ENCODE peak calls at places on chromosomes 7 and 10, in nine cellular contexts. One of them, this sample, is unnamed.
A peak's percentile ranks its signal among the peaks of the same experiment; 100 is the strongest.

GRCh38 chr10:121316432-121316831 is 281.8 kb downstream of the FGFR2 start:
- DNase-seq in OCI-LY7: no peak
- DNase-seq in GM23248: no peak
- DNase-seq in PC-3: no peak
- DNase-seq in GM23338: no peak
- DNase-seq in HCT116: no peak
- DNase-seq in SK-N-SH: no peak
- DNase-seq in hepatocyte: no peak
- DNase-seq in neural progenitor cell: no peak
- DNase-seq in this sample: no peak

GRCh38 chr7:129828989-129829676 is 123.6 kb downstream of the UBE2H start:
- DNase-seq in OCI-LY7: no peak
- DNase-seq in GM23248: peak; percentile 41
- DNase-seq in PC-3: peak; percentile 24
- DNase-seq in GM23338: peak; percentile 79
- DNase-seq in HCT116: no peak
- DNase-seq in SK-N-SH: no peak
- DNase-seq in hepatocyte: no peak
- DNase-seq in neural progenitor cell: peak; percentile 44
- DNase-seq in this sample: no peak

GRCh38 chr7:90709501-90710465 is 113.7 kb downstream of the CDK14 start:
- DNase-seq in OCI-LY7: peak; percentile 89
- DNase-seq in GM23248: peak; percentile 70
- DNase-seq in PC-3: peak; percentile 28
- DNase-seq in GM23338: no peak
- DNase-seq in HCT116: no peak
- DNase-seq in SK-N-SH: no peak
- DNase-seq in hepatocyte: peak; percentile 20
- DNase-seq in neural progenitor cell: no peak
- DNase-seq in this sample: peak; percentile 76

GRCh38 chr7:2687881-2688318 is at the start of gene AMZ1:
- DNase-seq in OCI-LY7: no peak
- DNase-seq in GM23248: peak; percentile 67
- DNase-seq in PC-3: no peak
- DNase-seq in GM23338: no peak
- DNase-seq in HCT116: no peak
- DNase-seq in SK-N-SH: peak; percentile 80
- DNase-seq in hepatocyte: no peak
- DNase-seq in neural progenitor cell: peak; percentile 49
- DNase-seq in this sample: no peak

GRCh38 chr10:49700997-49701396 is 21.5 kb downstream of the C10orf53 start:
- DNase-seq in OCI-LY7: no peak
- DNase-seq in GM23248: no peak
- DNase-seq in PC-3: peak; percentile 72
- DNase-seq in GM23338: peak; percentile 80
- DNase-seq in HCT116: peak; percentile 7
- DNase-seq in SK-N-SH: no peak
- DNase-seq in hepatocyte: no peak
- DNase-seq in neural progenitor cell: peak; percentile 55
- DNase-seq in this sample: no peak

GRCh38 chr10:89666138-89666537 is 21.1 kb upstream of the PANK1 start:
- DNase-seq in OCI-LY7: no peak
- DNase-seq in GM23248: no peak
- DNase-seq in PC-3: no peak
- DNase-seq in GM23338: no peak
- DNase-seq in HCT116: no peak
- DNase-seq in SK-N-SH: no peak
- DNase-seq in hepatocyte: no peak
- DNase-seq in neural progenitor cell: no peak
- DNase-seq in this sample: no peak

GRCh38 chr10:73506074-73506473 is 10.2 kb upstream of the PPP3CB start:
- DNase-seq in OCI-LY7: no peak
- DNase-seq in GM23248: no peak
- DNase-seq in PC-3: no peak
- DNase-seq in GM23338: peak; percentile 60
- DNase-seq in HCT116: no peak
- DNase-seq in SK-N-SH: no peak
- DNase-seq in hepatocyte: no peak
- DNase-seq in neural progenitor cell: no peak
- DNase-seq in this sample: no peak

GRCh38 chr7:30974605-30975256 is 11.0 kb downstream of the GHRHR start:
- DNase-seq in OCI-LY7: peak; percentile 79
- DNase-seq in GM23248: peak; percentile 56
- DNase-seq in PC-3: peak; percentile 69
- DNase-seq in GM23338: peak; percentile 88
- DNase-seq in HCT116: peak; percentile 46
- DNase-seq in SK-N-SH: peak; percentile 76
- DNase-seq in hepatocyte: peak; percentile 87
- DNase-seq in neural progenitor cell: peak; percentile 82
- DNase-seq in this sample: peak; percentile 92

GRCh38 chr7:125670926-125671572 is 741.4 kb upstream of the POT1 start:
- DNase-seq in OCI-LY7: peak; percentile 1
- DNase-seq in GM23248: peak; percentile 21
- DNase-seq in PC-3: peak; percentile 37
- DNase-seq in GM23338: peak; percentile 66
- DNase-seq in HCT116: peak; percentile 22
- DNase-seq in SK-N-SH: peak; percentile 24
- DNase-seq in hepatocyte: peak; percentile 34
- DNase-seq in neural progenitor cell: peak; percentile 50
- DNase-seq in this sample: peak; percentile 26

GRCh38 chr10:71473671-71474599 is 77.2 kb downstream of the CDH23 start:
- DNase-seq in OCI-LY7: no peak
- DNase-seq in GM23248: no peak
- DNase-seq in PC-3: no peak
- DNase-seq in GM23338: peak; percentile 64
- DNase-seq in HCT116: no peak
- DNase-seq in SK-N-SH: no peak
- DNase-seq in hepatocyte: no peak
- DNase-seq in neural progenitor cell: no peak
- DNase-seq in this sample: no peak

GRCh38 chr7:875476-876076 is 778 bp upstream of the GET4 start:
- DNase-seq in OCI-LY7: no peak
- DNase-seq in GM23248: no peak
- DNase-seq in PC-3: no peak
- DNase-seq in GM23338: no peak
- DNase-seq in HCT116: no peak
- DNase-seq in SK-N-SH: no peak
- DNase-seq in hepatocyte: no peak
- DNase-seq in neural progenitor cell: no peak
- DNase-seq in this sample: no peak

GRCh38 chr7:107614425-107614824 is 34.4 kb downstream of the BCAP29 start:
- DNase-seq in OCI-LY7: no peak
- DNase-seq in GM23248: peak; percentile 87
- DNase-seq in PC-3: peak; percentile 83
- DNase-seq in GM23338: no peak
- DNase-seq in HCT116: no peak
- DNase-seq in SK-N-SH: no peak
- DNase-seq in hepatocyte: no peak
- DNase-seq in neural progenitor cell: no peak
- DNase-seq in this sample: no peak

GRCh38 chr7:107610353-107610752 is 30.3 kb downstream of the BCAP29 start:
- DNase-seq in OCI-LY7: no peak
- DNase-seq in GM23248: no peak
- DNase-seq in PC-3: no peak
- DNase-seq in GM23338: no peak
- DNase-seq in HCT116: no peak
- DNase-seq in SK-N-SH: peak; percentile 45
- DNase-seq in hepatocyte: no peak
- DNase-seq in neural progenitor cell: no peak
- DNase-seq in this sample: no peak

GRCh38 chr7:107613439-107613838 is 33.4 kb downstream of the BCAP29 start:
- DNase-seq in OCI-LY7: no peak
- DNase-seq in GM23248: no peak
- DNase-seq in PC-3: no peak
- DNase-seq in GM23338: no peak
- DNase-seq in HCT116: no peak
- DNase-seq in SK-N-SH: no peak
- DNase-seq in hepatocyte: no peak
- DNase-seq in neural progenitor cell: no peak
- DNase-seq in this sample: no peak

GRCh38 chr7:107613948-107614347 is 33.9 kb downstream of the BCAP29 start:
- DNase-seq in OCI-LY7: no peak
- DNase-seq in GM23248: peak; percentile 55
- DNase-seq in PC-3: peak; percentile 28
- DNase-seq in GM23338: no peak
- DNase-seq in HCT116: no peak
- DNase-seq in SK-N-SH: no peak
- DNase-seq in hepatocyte: no peak
- DNase-seq in neural progenitor cell: no peak
- DNase-seq in this sample: no peak

GRCh38 chr7:107615910-107616680 is 36.0 kb downstream of the BCAP29 start:
- DNase-seq in OCI-LY7: no peak
- DNase-seq in GM23248: peak; percentile 29
- DNase-seq in PC-3: peak; percentile 59
- DNase-seq in GM23338: no peak
- DNase-seq in HCT116: no peak
- DNase-seq in SK-N-SH: no peak
- DNase-seq in hepatocyte: no peak
- DNase-seq in neural progenitor cell: no peak
- DNase-seq in this sample: no peak
- H3K36me3 ChIP-seq in OCI-LY7: peaks cover 5% of the 10 kb centered on the region
- H3K36me3 ChIP-seq in GM23248: no peaks in the 10 kb centered on the region
- H3K36me3 ChIP-seq in PC-3: peaks cover 9% of the 10 kb centered on the region
- H3K36me3 ChIP-seq in GM23338: no peaks in the 10 kb centered on the region
- H3K36me3 ChIP-seq in HCT116: no peaks in the 10 kb centered on the region
- H3K36me3 ChIP-seq in SK-N-SH: peaks cover 38% of the 10 kb centered on the region
- H3K36me3 ChIP-seq in hepatocyte: no peaks in the 10 kb centered on the region
- H3K36me3 ChIP-seq in neural progenitor cell: no peaks in the 10 kb centered on the region
- H3K36me3 ChIP-seq in this sample: no peaks in the 10 kb centered on the region

GRCh38 chr7:101586078-101586941 is 42.8 kb downstream of the MYL10 start:
- DNase-seq in OCI-LY7: no peak
- DNase-seq in GM23248: no peak
- DNase-seq in PC-3: no peak
- DNase-seq in GM23338: peak; percentile 59
- DNase-seq in HCT116: no peak
- DNase-seq in SK-N-SH: no peak
- DNase-seq in hepatocyte: peak; percentile 80
- DNase-seq in neural progenitor cell: no peak
- DNase-seq in this sample: no peak

GRCh38 chr7:101589052-101589451 is 40.0 kb downstream of the MYL10 start:
- DNase-seq in OCI-LY7: no peak
- DNase-seq in GM23248: no peak
- DNase-seq in PC-3: no peak
- DNase-seq in GM23338: no peak
- DNase-seq in HCT116: no peak
- DNase-seq in SK-N-SH: no peak
- DNase-seq in hepatocyte: no peak
- DNase-seq in neural progenitor cell: no peak
- DNase-seq in this sample: no peak

GRCh38 chr7:101589976-101590662 is 39.0 kb downstream of the MYL10 start:
- DNase-seq in OCI-LY7: no peak
- DNase-seq in GM23248: no peak
- DNase-seq in PC-3: no peak
- DNase-seq in GM23338: no peak
- DNase-seq in HCT116: no peak
- DNase-seq in SK-N-SH: peak; percentile 85
- DNase-seq in hepatocyte: no peak
- DNase-seq in neural progenitor cell: no peak
- DNase-seq in this sample: no peak

GRCh38 chr7:101586971-101587370 is 42.1 kb downstream of the MYL10 start:
- DNase-seq in OCI-LY7: no peak
- DNase-seq in GM23248: no peak
- DNase-seq in PC-3: no peak
- DNase-seq in GM23338: no peak
- DNase-seq in HCT116: no peak
- DNase-seq in SK-N-SH: no peak
- DNase-seq in hepatocyte: no peak
- DNase-seq in neural progenitor cell: peak; percentile 37
- DNase-seq in this sample: no peak

DNA sequence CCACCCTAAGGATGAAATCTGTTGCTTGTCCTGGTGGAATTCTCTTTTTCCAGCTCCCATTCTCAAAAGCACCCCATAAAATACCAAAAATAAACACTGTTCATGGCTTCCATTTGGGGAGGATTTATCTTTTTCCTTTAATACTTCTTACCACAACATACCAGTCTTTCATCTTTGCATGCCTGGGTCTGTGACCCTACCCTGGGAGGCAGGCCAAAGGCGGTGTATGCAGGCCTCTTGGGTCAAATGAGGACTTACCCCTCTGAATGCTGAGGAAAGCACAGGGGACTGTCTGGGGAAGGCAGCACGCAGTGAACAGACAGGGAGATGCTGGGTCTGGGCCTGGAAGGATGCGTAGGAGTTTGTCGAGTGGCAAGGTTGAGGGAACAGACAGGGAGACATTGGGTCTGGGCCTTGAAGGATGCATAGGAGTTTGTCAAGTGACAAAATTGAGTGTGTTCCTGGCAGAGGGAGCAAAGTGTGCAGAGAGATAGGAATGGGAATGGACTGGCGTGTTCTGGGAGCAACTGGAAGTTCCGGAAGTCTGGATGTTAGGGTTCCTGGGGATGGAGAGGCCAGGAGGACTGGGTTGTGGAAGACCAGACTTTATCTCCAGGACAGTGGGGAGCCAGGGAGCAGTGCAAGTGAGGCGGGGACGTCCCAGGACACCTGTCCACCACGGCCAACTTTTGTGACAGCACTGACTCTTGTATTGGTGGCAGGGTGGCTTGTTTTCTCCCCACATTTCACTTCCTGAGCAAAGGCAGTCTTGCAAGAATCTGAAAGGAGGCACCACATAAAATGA is 40.8 kb downstream of the MYL10 start:
- DNase-seq in OCI-LY7: no peak
- DNase-seq in GM23248: no peak
- DNase-seq in PC-3: no peak
- DNase-seq in GM23338: no peak
- DNase-seq in HCT116: no peak
- DNase-seq in SK-N-SH: no peak
- DNase-seq in hepatocyte: no peak
- DNase-seq in neural progenitor cell: no peak
- DNase-seq in this sample: no peak
- TF ChIP-seq EZH2phosphoT487 in OCI-LY7: no peak
- TF ChIP-seq EZH2phosphoT487 in GM23248: no peak
- TF ChIP-seq EZH2phosphoT487 in PC-3: no peak
- TF ChIP-seq EZH2phosphoT487 in GM23338: no peak
- TF ChIP-seq EZH2phosphoT487 in HCT116: no peak
- TF ChIP-seq EZH2phosphoT487 in SK-N-SH: no peak
- TF ChIP-seq EZH2phosphoT487 in hepatocyte: no peak
- TF ChIP-seq EZH2phosphoT487 in neural progenitor cell: no peak
- TF ChIP-seq EZH2phosphoT487 in this sample: no peak

DNA sequence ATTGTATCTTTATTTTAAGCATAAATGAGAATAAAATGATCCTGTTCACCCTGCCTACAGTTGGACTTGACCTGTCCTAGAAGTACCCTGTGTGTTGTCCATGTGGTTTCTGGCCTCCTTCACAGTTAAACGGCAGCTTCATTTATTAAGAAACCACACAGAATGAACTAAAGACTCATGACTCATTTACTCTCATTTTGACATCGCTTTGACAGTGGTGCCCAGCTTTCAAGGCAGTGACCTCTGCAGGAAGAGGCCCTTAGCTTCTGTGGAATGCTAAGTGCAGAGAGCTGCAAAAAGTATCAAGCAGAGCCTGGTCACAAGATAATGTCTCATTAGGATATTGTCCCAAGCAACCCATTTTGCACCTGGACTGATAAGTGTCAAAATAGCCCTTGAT is 93.4 kb downstream of the AVL9 start:
- DNase-seq in OCI-LY7: no peak
- DNase-seq in GM23248: peak; percentile 81
- DNase-seq in PC-3: peak; percentile 28
- DNase-seq in GM23338: no peak
- DNase-seq in HCT116: no peak
- DNase-seq in SK-N-SH: no peak
- DNase-seq in hepatocyte: peak; percentile 16
- DNase-seq in neural progenitor cell: no peak
- DNase-seq in this sample: no peak
- H3K36me3 ChIP-seq in OCI-LY7: peaks cover 49% of the 10 kb centered on the region
- H3K36me3 ChIP-seq in GM23248: peaks cover 22% of the 10 kb centered on the region
- H3K36me3 ChIP-seq in PC-3: peaks cover 18% of the 10 kb centered on the region
- H3K36me3 ChIP-seq in GM23338: peaks cover 9% of the 10 kb centered on the region
- H3K36me3 ChIP-seq in HCT116: peaks cover 11% of the 10 kb centered on the region
- H3K36me3 ChIP-seq in SK-N-SH: peaks cover 38% of the 10 kb centered on the region
- H3K36me3 ChIP-seq in hepatocyte: peaks cover 4% of the 10 kb centered on the region
- H3K36me3 ChIP-seq in neural progenitor cell: no peaks in the 10 kb centered on the region
- H3K36me3 ChIP-seq in this sample: peaks cover 10% of the 10 kb centered on the region

GRCh38 chr7:114930107-114930521 is 8.2 kb downstream of the MDFIC start:
- DNase-seq in OCI-LY7: no peak
- DNase-seq in GM23248: peak; percentile 10
- DNase-seq in PC-3: no peak
- DNase-seq in GM23338: peak; percentile 63
- DNase-seq in HCT116: no peak
- DNase-seq in SK-N-SH: no peak
- DNase-seq in hepatocyte: no peak
- DNase-seq in neural progenitor cell: peak; percentile 63
- DNase-seq in this sample: no peak
- TF ChIP-seq EZH2phosphoT487 in OCI-LY7: no peak
- TF ChIP-seq EZH2phosphoT487 in GM23248: no peak
- TF ChIP-seq EZH2phosphoT487 in PC-3: no peak
- TF ChIP-seq EZH2phosphoT487 in GM23338: no peak
- TF ChIP-seq EZH2phosphoT487 in HCT116: no peak
- TF ChIP-seq EZH2phosphoT487 in SK-N-SH: no peak
- TF ChIP-seq EZH2phosphoT487 in hepatocyte: no peak
- TF ChIP-seq EZH2phosphoT487 in neural progenitor cell: peak; percentile 87
- TF ChIP-seq EZH2phosphoT487 in this sample: no peak